ENCODE peak calls at places on chromosome 7, in four cellular contexts. One of them, this sample, is unnamed. For H3K27me3, the result is how much of the 10 kb centered on the place peaks cover.

GRCh38 chr7:63789378-63790176 is 209.1 kb upstream of the ZNF722 start:
- DNase-seq in transverse colon: no peak
- DNase-seq in neural progenitor cell: no peak
- DNase-seq in IMR-90: no peak
- DNase-seq in this sample: peak

GRCh38 chr7:154424370-154424769 is 372.2 kb downstream of the DPP6 start:
- DNase-seq in transverse colon: no peak
- DNase-seq in neural progenitor cell: no peak
- DNase-seq in IMR-90: no peak
- DNase-seq in this sample: no peak

GRCh38 chr7:42167206-42167913 is 69.6 kb downstream of the GLI3 start:
- DNase-seq in transverse colon: no peak
- DNase-seq in neural progenitor cell: no peak
- DNase-seq in IMR-90: peak
- DNase-seq in this sample: no peak

GRCh38 chr7:35831208-35831607 is 30.4 kb downstream of the SEPTIN7 start:
- DNase-seq in transverse colon: no peak
- DNase-seq in neural progenitor cell: peak
- DNase-seq in IMR-90: peak
- DNase-seq in this sample: no peak

GRCh38 chr7:2738110-2738509 is 50.1 kb downstream of the AMZ1 start:
- DNase-seq in transverse colon: peak
- DNase-seq in neural progenitor cell: no peak
- DNase-seq in IMR-90: no peak
- DNase-seq in this sample: no peak

GRCh38 chr7:155418941-155419755 is 38.8 kb upstream of the EN2 start:
- DNase-seq in transverse colon: no peak
- DNase-seq in neural progenitor cell: no peak
- DNase-seq in IMR-90: no peak
- DNase-seq in this sample: no peak

GRCh38 chr7:83468251-83468739 is 180.6 kb downstream of the SEMA3E start:
- DNase-seq in transverse colon: peak
- DNase-seq in neural progenitor cell: peak
- DNase-seq in IMR-90: peak
- DNase-seq in this sample: peak

GRCh38 chr7:148699024-148699771 is 495 bp downstream of the CUL1 start:
- DNase-seq in transverse colon: peak
- DNase-seq in neural progenitor cell: peak
- DNase-seq in IMR-90: peak
- DNase-seq in this sample: peak

GRCh38 chr7:154928136-154929005 is 74.6 kb downstream of the PAXIP1 start:
- DNase-seq in transverse colon: peak
- DNase-seq in neural progenitor cell: no peak
- DNase-seq in IMR-90: peak
- DNase-seq in this sample: no peak

GRCh38 chr7:155981703-155982102 is 169.4 kb upstream of the SHH start:
- DNase-seq in transverse colon: no peak
- DNase-seq in neural progenitor cell: no peak
- DNase-seq in IMR-90: no peak
- DNase-seq in this sample: no peak

GRCh38 chr7:30433082-30433481 is 45.5 kb downstream of the NOD1 start:
- DNase-seq in transverse colon: peak
- DNase-seq in neural progenitor cell: peak
- DNase-seq in IMR-90: peak
- DNase-seq in this sample: peak

GRCh38 chr7:127870231-127870907 is 160.9 kb downstream of the LRRC4 start:
- DNase-seq in transverse colon: no peak
- DNase-seq in neural progenitor cell: no peak
- DNase-seq in IMR-90: no peak
- DNase-seq in this sample: no peak

GRCh38 chr7:151058766-151059361 is 525 bp upstream of the SLC4A2 start:
- DNase-seq in transverse colon: no peak
- DNase-seq in neural progenitor cell: peak
- DNase-seq in IMR-90: no peak
- DNase-seq in this sample: no peak

GRCh38 chr7:117654780-117655179 is 175.0 kb downstream of the CFTR start:
- DNase-seq in transverse colon: no peak
- DNase-seq in neural progenitor cell: no peak
- DNase-seq in IMR-90: no peak
- DNase-seq in this sample: no peak

GRCh38 chr7:44945479-44945878 is 33.3 kb downstream of the MYO1G start:
- DNase-seq in transverse colon: no peak
- DNase-seq in neural progenitor cell: no peak
- DNase-seq in IMR-90: peak
- DNase-seq in this sample: no peak

GRCh38 chr7:141495057-141495456 is 56.2 kb upstream of the AGK start:
- DNase-seq in transverse colon: no peak
- DNase-seq in neural progenitor cell: no peak
- DNase-seq in IMR-90: no peak
- DNase-seq in this sample: no peak

GRCh38 chr7:82740246-82740848 is 296.8 kb upstream of the CACNA2D1 start:
- DNase-seq in transverse colon: peak
- DNase-seq in neural progenitor cell: peak
- DNase-seq in IMR-90: peak
- DNase-seq in this sample: no peak

GRCh38 chr7:121494531-121494930 is 98.4 kb upstream of the FAM3C start:
- DNase-seq in transverse colon: no peak
- DNase-seq in neural progenitor cell: no peak
- DNase-seq in IMR-90: peak
- DNase-seq in this sample: no peak

GRCh38 chr7:5296627-5297226 is 14.0 kb downstream of the SLC29A4 start:
- DNase-seq in transverse colon: no peak
- DNase-seq in neural progenitor cell: peak
- DNase-seq in IMR-90: no peak
- DNase-seq in this sample: no peak

GRCh38 chr7:7105800-7106582 is 76.4 kb upstream of the C1GALT1 start:
- DNase-seq in transverse colon: no peak
- DNase-seq in neural progenitor cell: no peak
- DNase-seq in IMR-90: no peak
- DNase-seq in this sample: no peak

GRCh38 chr7:73521636-73522080 is 435 bp downstream of the BAZ1B start:
- DNase-seq in transverse colon: no peak
- DNase-seq in neural progenitor cell: no peak
- DNase-seq in IMR-90: peak
- DNase-seq in this sample: peak

GRCh38 chr7:94250984-94251383 is 143.7 kb upstream of the COL1A2 start:
- DNase-seq in transverse colon: no peak
- DNase-seq in neural progenitor cell: no peak
- DNase-seq in IMR-90: no peak
- DNase-seq in this sample: no peak

GRCh38 chr7:29987821-29988317 is 1.7 kb downstream of the SCRN1 start:
- DNase-seq in transverse colon: no peak
- DNase-seq in neural progenitor cell: peak
- DNase-seq in IMR-90: peak
- DNase-seq in this sample: no peak

GRCh38 chr7:149704507-149704906 is 68.9 kb downstream of the ZNF467 start:
- DNase-seq in transverse colon: no peak
- DNase-seq in neural progenitor cell: no peak
- DNase-seq in IMR-90: peak
- DNase-seq in this sample: no peak

GRCh38 chr7:150966002-150966401 is 12.1 kb downstream of the KCNH2 start:
- DNase-seq in transverse colon: no peak
- DNase-seq in neural progenitor cell: peak
- DNase-seq in IMR-90: no peak
- DNase-seq in this sample: no peak

GRCh38 chr7:6516387-6516983 is 34.8 kb downstream of the GRID2IP start:
- DNase-seq in transverse colon: peak
- DNase-seq in neural progenitor cell: peak
- DNase-seq in IMR-90: peak
- DNase-seq in this sample: peak

GRCh38 chr7:48943279-48943990 is 19.1 kb downstream of the CDC14C start:
- DNase-seq in transverse colon: no peak
- DNase-seq in neural progenitor cell: no peak
- DNase-seq in IMR-90: no peak
- DNase-seq in this sample: no peak

GRCh38 chr7:150784954-150785353 is 15.2 kb downstream of the TMEM176B start:
- DNase-seq in transverse colon: peak
- DNase-seq in neural progenitor cell: no peak
- DNase-seq in IMR-90: no peak
- DNase-seq in this sample: peak

GRCh38 chr7:5607958-5608656 is 173.4 kb downstream of the RNF216 start:
- DNase-seq in transverse colon: no peak
- DNase-seq in neural progenitor cell: peak
- DNase-seq in IMR-90: no peak
- DNase-seq in this sample: no peak

GRCh38 chr7:38222481-38223096 is 44.5 kb downstream of the STARD3NL start:
- DNase-seq in transverse colon: no peak
- DNase-seq in neural progenitor cell: peak
- DNase-seq in IMR-90: peak
- DNase-seq in this sample: no peak

GRCh38 chr7:127847641-127848040 is 183.6 kb downstream of the LRRC4 start:
- DNase-seq in transverse colon: no peak
- DNase-seq in neural progenitor cell: no peak
- DNase-seq in IMR-90: no peak
- DNase-seq in this sample: no peak

GRCh38 chr7:110291430-110291829 is 799.5 kb upstream of the LRRN3 start:
- DNase-seq in transverse colon: no peak
- DNase-seq in neural progenitor cell: no peak
- DNase-seq in IMR-90: no peak
- DNase-seq in this sample: no peak

GRCh38 chr7:103075337-103075918 is 488 bp downstream of the ARMC10 start:
- DNase-seq in transverse colon: peak
- DNase-seq in neural progenitor cell: peak
- DNase-seq in IMR-90: peak
- DNase-seq in this sample: peak

GRCh38 chr7:154919324-154920222 is 83.4 kb downstream of the PAXIP1 start:
- DNase-seq in transverse colon: no peak
- DNase-seq in neural progenitor cell: no peak
- DNase-seq in IMR-90: no peak
- DNase-seq in this sample: no peak

DNA sequence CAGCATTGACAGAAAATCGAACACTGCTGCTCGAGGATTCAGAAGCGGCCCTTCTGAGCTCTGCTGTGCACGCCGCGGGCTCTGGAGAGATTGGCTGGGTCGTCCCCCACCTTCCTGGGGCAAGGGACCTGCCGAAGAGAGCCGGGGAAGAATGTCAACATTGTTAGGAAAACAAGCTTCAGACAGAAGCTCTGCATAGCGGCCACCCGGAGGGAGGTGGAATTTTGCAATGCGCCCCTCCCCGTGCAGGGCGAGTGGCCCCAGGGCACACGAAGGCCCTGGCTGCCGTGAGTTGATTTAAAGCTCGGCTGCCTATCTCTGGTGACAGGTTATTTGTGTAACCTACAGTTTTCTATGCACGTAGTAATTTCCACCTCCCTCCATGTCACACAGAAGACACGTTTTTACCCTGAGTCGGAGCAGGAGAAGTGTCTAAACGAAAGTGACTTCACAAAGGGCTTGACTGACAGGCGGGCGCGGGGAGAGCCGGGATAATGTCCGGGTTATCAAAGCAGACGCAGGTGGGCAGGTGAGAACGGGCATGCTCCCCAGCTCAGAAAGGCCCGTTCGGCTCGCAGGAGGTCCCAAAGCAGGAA is 84.7 kb downstream of the PDGFA start:
- DNase-seq in transverse colon: peak
- DNase-seq in neural progenitor cell: peak
- DNase-seq in IMR-90: no peak
- DNase-seq in this sample: no peak
- H3K4me3 ChIP-seq in transverse colon: peak
- H3K4me3 ChIP-seq in neural progenitor cell: no peak
- H3K4me3 ChIP-seq in IMR-90: no peak
- H3K4me3 ChIP-seq in this sample: no peak

GRCh38 chr7:25312968-25313367 is 84.7 kb upstream of the NPVF start:
- DNase-seq in transverse colon: no peak
- DNase-seq in neural progenitor cell: no peak
- DNase-seq in IMR-90: no peak
- DNase-seq in this sample: no peak
- H3K27me3 ChIP-seq in transverse colon: under half
- H3K27me3 ChIP-seq in neural progenitor cell: under half
- H3K27me3 ChIP-seq in IMR-90: under half
- H3K27me3 ChIP-seq in this sample: under half

GRCh38 chr7:134856141-134856540 is 76.7 kb downstream of the CALD1 start:
- DNase-seq in transverse colon: no peak
- DNase-seq in neural progenitor cell: no peak
- DNase-seq in IMR-90: no peak
- DNase-seq in this sample: no peak

GRCh38 chr7:134857958-134858357 is 78.5 kb downstream of the CALD1 start:
- DNase-seq in transverse colon: no peak
- DNase-seq in neural progenitor cell: no peak
- DNase-seq in IMR-90: no peak
- DNase-seq in this sample: no peak

GRCh38 chr7:134854816-134855215 is 75.4 kb downstream of the CALD1 start:
- DNase-seq in transverse colon: no peak
- DNase-seq in neural progenitor cell: no peak
- DNase-seq in IMR-90: peak
- DNase-seq in this sample: no peak

GRCh38 chr7:134856692-134857091 is 77.3 kb downstream of the CALD1 start:
- DNase-seq in transverse colon: no peak
- DNase-seq in neural progenitor cell: no peak
- DNase-seq in IMR-90: peak
- DNase-seq in this sample: no peak

DNA sequence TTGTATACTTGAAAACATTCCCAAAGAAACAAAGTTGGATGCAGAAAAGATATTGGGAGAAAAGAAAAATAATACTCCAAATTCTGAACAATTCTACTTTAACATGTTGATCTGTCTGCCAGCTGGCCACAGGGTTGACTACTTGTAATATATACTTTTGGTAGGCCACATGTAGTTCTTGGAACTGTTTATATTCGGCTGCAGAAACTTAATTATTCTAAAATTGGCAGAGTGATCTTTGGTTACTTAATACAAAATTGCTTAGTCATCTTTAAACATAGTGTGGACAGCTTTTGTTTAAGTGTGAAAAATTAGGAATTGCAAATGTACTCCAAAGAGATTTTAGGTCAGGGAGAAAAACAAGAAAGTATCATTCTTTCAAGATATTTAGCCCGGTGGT is 76.0 kb downstream of the CALD1 start:
- DNase-seq in transverse colon: no peak
- DNase-seq in neural progenitor cell: no peak
- DNase-seq in IMR-90: no peak
- DNase-seq in this sample: no peak
- H3K27ac ChIP-seq in transverse colon: peak
- H3K27ac ChIP-seq in neural progenitor cell: no peak
- H3K27ac ChIP-seq in IMR-90: no peak
- H3K27ac ChIP-seq in this sample: no peak

DNA sequence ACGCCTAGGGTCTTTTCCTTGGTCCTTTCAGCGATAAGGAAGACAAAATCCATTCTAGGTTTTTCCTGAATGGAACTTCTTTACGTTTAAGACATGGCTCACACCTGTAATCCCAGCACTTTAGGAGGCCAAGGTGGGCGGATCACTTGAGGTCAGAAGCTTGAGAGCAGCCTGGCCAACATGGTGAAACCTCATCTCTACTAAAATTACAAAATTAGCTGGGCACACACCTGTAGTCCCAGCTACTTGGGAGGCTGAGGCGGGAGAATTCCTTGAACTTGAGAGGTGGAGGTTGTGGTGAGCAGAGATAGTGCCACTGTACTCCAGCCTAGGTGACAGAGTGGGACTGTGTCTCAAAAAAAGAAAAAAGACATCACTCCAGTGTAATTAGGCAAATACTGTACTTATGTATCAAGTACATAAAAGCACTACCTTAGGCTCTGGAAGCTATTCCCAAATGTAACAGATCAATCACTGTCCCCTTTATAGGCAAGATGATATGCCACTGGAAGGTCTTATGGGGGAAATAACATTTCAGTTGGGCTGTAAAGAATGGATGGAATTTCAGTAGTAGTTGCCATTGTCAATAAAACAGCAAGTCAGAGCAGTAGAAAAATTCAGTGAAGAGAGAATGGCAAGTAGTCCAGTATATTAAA is 5.7 kb downstream of the STK17A start:
- DNase-seq in transverse colon: no peak
- DNase-seq in neural progenitor cell: no peak
- DNase-seq in IMR-90: no peak
- DNase-seq in this sample: no peak
- H3K4me3 ChIP-seq in transverse colon: no peak
- H3K4me3 ChIP-seq in neural progenitor cell: no peak
- H3K4me3 ChIP-seq in IMR-90: no peak
- H3K4me3 ChIP-seq in this sample: no peak

This sample was measured in aorta.